ENCODE peak calls at places on chromosomes 2 and 18, in eight cellular contexts. H is spleen; Q is sigmoid colon; Y is psoas muscle; N is vagina; T is CD8-positive, alpha-beta T cell; C is SK-N-SH; B is Caco-2. F is an unnamed sample. For H3K4me1, the result is how much of the 10 kb centered on the place peaks cover.

GRCh38 chr18:36993068-36993467 is 164.1 kb downstream of the KIAA1328 start:
- DNase-seq in Q (no peak), C (no peak), T (no peak), N (no peak), B (no peak), Y (no peak), H (no peak), F (no peak)

GRCh38 chr2:80238692-80239469 is 65.7 kb downstream of the LRRTM1 start:
- DNase-seq in B (peak), T (no peak), N (no peak), H (no peak), Q (no peak), Y (no peak), C (peak), F (no peak)

GRCh38 chr2:152240559-152241231 is 65.1 kb upstream of the STAM2 start:
- DNase-seq in H (no peak), B (no peak), T (no peak), C (no peak), N (no peak), Q (no peak), Y (no peak), F (no peak)

GRCh38 chr2:106272202-106272807 is 78.2 kb upstream of the UXS1 start:
- DNase-seq in C (no peak), N (no peak), Q (no peak), T (no peak), H (no peak), B (no peak), Y (no peak), F (no peak)

GRCh38 chr2:7111626-7112025 is 194.4 kb downstream of the RNF144A start:
- DNase-seq in Y (no peak), H (no peak), C (no peak), T (no peak), N (no peak), B (no peak), Q (no peak), F (no peak)

GRCh38 chr2:224156436-224156835 is 117.3 kb upstream of the SERPINE2 start:
- DNase-seq in C (no peak), Y (no peak), H (no peak), Q (no peak), T (no peak), N (peak), B (no peak), F (no peak)

GRCh38 chr2:240134466-240134865 is 1.6 kb downstream of the COPS9 start:
- DNase-seq in H (peak), N (no peak), Y (no peak), T (no peak), C (no peak), B (no peak), Q (no peak), F (no peak)

GRCh38 chr2:84969511-84970265 is 1.3 kb upstream of the KCMF1 start:
- DNase-seq in N (no peak), H (no peak), T (no peak), C (peak), Y (no peak), Q (peak), B (no peak), F (no peak)

GRCh38 chr2:21256006-21256405 is 132.2 kb downstream of the TDRD15 start:
- DNase-seq in Y (no peak), Q (no peak), C (no peak), H (no peak), B (no peak), T (no peak), N (no peak), F (no peak)

GRCh38 chr2:238701907-238702206 is 146.0 kb upstream of the TWIST2 start:
- DNase-seq in B (no peak), T (no peak), Q (peak), N (peak), C (no peak), Y (no peak), H (no peak), F (no peak)

GRCh38 chr2:118589726-118590125 is 257.7 kb downstream of the EN1 start:
- DNase-seq in H (no peak), C (no peak), Y (no peak), B (no peak), N (no peak), Q (no peak), T (no peak), F (no peak)

GRCh38 chr2:84619784-84620371 is 103.6 kb downstream of the DNAH6 start:
- DNase-seq in C (no peak), Y (no peak), T (no peak), B (no peak), H (no peak), Q (no peak), N (no peak), F (no peak)

GRCh38 chr2:80149991-80150390 is 154.6 kb downstream of the LRRTM1 start:
- DNase-seq in N (no peak), H (no peak), T (no peak), B (no peak), Q (no peak), Y (no peak), C (no peak), F (no peak)

GRCh38 chr18:8657873-8658521 is 47.4 kb upstream of the MTCL1 start:
- DNase-seq in Y (no peak), Q (no peak), H (no peak), T (no peak), N (no peak), C (peak), B (no peak), F (no peak)

GRCh38 chr18:21109936-21110666 is 1.5 kb downstream of the ROCK1 start:
- DNase-seq in T (no peak), B (no peak), Q (no peak), H (no peak), Y (no peak), N (no peak), C (no peak), F (no peak)

GRCh38 chr2:222982010-222982908 is 69.7 kb upstream of the KCNE4 start:
- DNase-seq in H (no peak), N (no peak), Q (peak), B (peak), Y (peak), C (peak), T (no peak), F (no peak)

GRCh38 chr2:148162860-148163259 is 142.0 kb downstream of the MBD5 start:
- DNase-seq in H (no peak), Y (no peak), B (no peak), T (no peak), Q (no peak), N (no peak), C (no peak), F (no peak)

GRCh38 chr2:162106146-162106551 is 32.1 kb upstream of the DPP4 start:
- DNase-seq in B (no peak), C (no peak), H (no peak), Y (no peak), Q (no peak), T (no peak), N (no peak), F (no peak)

GRCh38 chr18:49249523-49249922 is 210.9 kb downstream of the DYM start:
- DNase-seq in C (no peak), H (no peak), Y (no peak), Q (no peak), T (no peak), N (no peak), B (no peak), F (no peak)

GRCh38 chr18:28267276-28267675 is 90.3 kb upstream of the CDH2 start:
- DNase-seq in Y (no peak), Q (no peak), N (no peak), T (no peak), C (no peak), B (no peak), H (no peak), F (no peak)

GRCh38 chr2:97068074-97068473 is 26.6 kb downstream of the FAHD2B start:
- DNase-seq in T (no peak), H (no peak), B (no peak), C (no peak), Y (no peak), N (no peak), Q (no peak), F (no peak)

GRCh38 chr18:7630731-7631442 is 63.8 kb downstream of the PTPRM start:
- DNase-seq in Y (no peak), Q (no peak), H (no peak), T (no peak), B (no peak), N (no peak), C (peak), F (no peak)

GRCh38 chr2:211351998-211352397 is 795.6 kb downstream of the CPS1 start:
- DNase-seq in Q (no peak), T (no peak), B (no peak), C (no peak), N (no peak), H (no peak), Y (no peak), F (no peak)

GRCh38 chr2:41791523-41791922 is 256.3 kb upstream of the PKDCC start:
- DNase-seq in C (no peak), Q (no peak), N (no peak), T (no peak), Y (no peak), B (peak), H (no peak), F (no peak)

GRCh38 chr2:222208010-222208690 is 90.6 kb downstream of the PAX3 start:
- DNase-seq in Q (no peak), H (no peak), T (no peak), Y (no peak), N (no peak), B (no peak), C (no peak), F (no peak)

GRCh38 chr2:148887349-148888002 is 12.4 kb downstream of the KIF5C start:
- DNase-seq in H (no peak), Q (no peak), N (no peak), Y (no peak), B (no peak), C (no peak), T (no peak), F (no peak)

GRCh38 chr2:23354554-23354953 is 30.4 kb upstream of the KLHL29 start:
- DNase-seq in N (no peak), Q (no peak), B (no peak), Y (no peak), T (no peak), H (no peak), C (no peak), F (no peak)

GRCh38 chr2:96528680-96529375 is 7.7 kb upstream of the ARID5A start:
- DNase-seq in T (no peak), B (no peak), Y (no peak), H (peak), C (no peak), Q (no peak), N (no peak), F (no peak)

GRCh38 chr2:205723174-205723573 is 40.9 kb downstream of the NRP2 start:
- DNase-seq in C (no peak), N (no peak), Q (no peak), T (no peak), H (no peak), B (no peak), Y (no peak), F (no peak)

GRCh38 chr2:79980116-79980515 is 324.4 kb downstream of the LRRTM1 start:
- DNase-seq in Q (no peak), Y (no peak), N (no peak), C (no peak), T (no peak), B (no peak), H (no peak), F (no peak)

GRCh38 chr18:21911551-21911950 is 171.0 kb downstream of the MIB1 start:
- DNase-seq in Y (no peak), C (no peak), Q (no peak), B (no peak), T (no peak), N (no peak), H (no peak), F (no peak)

GRCh38 chr2:223589901-223590300 is 12.3 kb downstream of the SCG2 start:
- DNase-seq in B (no peak), Q (no peak), Y (no peak), H (no peak), N (no peak), T (no peak), C (no peak), F (no peak)

GRCh38 chr2:186695081-186695756 is 1.4 kb downstream of the FAM171B start:
- DNase-seq in H (no peak), Y (no peak), N (no peak), Q (no peak), C (peak), T (no peak), B (no peak), F (no peak)

GRCh38 chr2:97870396-97870843 is 125.3 kb downstream of the TMEM131 start:
- DNase-seq in T (no peak), Q (no peak), C (no peak), H (no peak), N (no peak), B (no peak), Y (no peak), F (no peak)

GRCh38 chr2:235432741-235433520 is 60.9 kb upstream of the AGAP1 start:
- DNase-seq in N (no peak), Y (no peak), H (peak), Q (no peak), B (no peak), C (no peak), T (no peak), F (no peak)

GRCh38 chr2:212918336-212918735 is 233.1 kb downstream of the IKZF2 start:
- DNase-seq in H (no peak), C (no peak), Q (no peak), T (no peak), Y (no peak), B (no peak), N (no peak), F (no peak)

GRCh38 chr2:176001281-176001902 is 675 bp downstream of the LNPK start:
- DNase-seq in Q (peak), C (peak), N (no peak), B (no peak), T (no peak), Y (peak), H (peak), F (no peak)

GRCh38 chr2:43853141-43854081 is 14.6 kb downstream of the ABCG8 start:
- DNase-seq in Q (no peak), B (no peak), Y (no peak), C (no peak), N (peak), H (peak), T (no peak), F (no peak)

GRCh38 chr2:197259470-197259999 is 51.0 kb downstream of the ANKRD44 start:
- DNase-seq in N (no peak), B (no peak), T (no peak), Y (no peak), C (no peak), H (no peak), Q (no peak), F (no peak)

GRCh38 chr2:197263077-197263476 is 47.5 kb downstream of the ANKRD44 start:
- DNase-seq in H (peak), Y (no peak), B (no peak), T (no peak), C (no peak), N (no peak), Q (no peak), F (no peak)

GRCh38 chr2:197258580-197258979 is 52.0 kb downstream of the ANKRD44 start:
- DNase-seq in B (no peak), C (no peak), Q (no peak), H (no peak), Y (no peak), N (no peak), T (no peak), F (no peak)

GRCh38 chr2:197264332-197264731 is 46.2 kb downstream of the ANKRD44 start:
- DNase-seq in H (no peak), B (no peak), N (no peak), Y (no peak), Q (no peak), T (no peak), C (no peak), F (no peak)

DNA sequence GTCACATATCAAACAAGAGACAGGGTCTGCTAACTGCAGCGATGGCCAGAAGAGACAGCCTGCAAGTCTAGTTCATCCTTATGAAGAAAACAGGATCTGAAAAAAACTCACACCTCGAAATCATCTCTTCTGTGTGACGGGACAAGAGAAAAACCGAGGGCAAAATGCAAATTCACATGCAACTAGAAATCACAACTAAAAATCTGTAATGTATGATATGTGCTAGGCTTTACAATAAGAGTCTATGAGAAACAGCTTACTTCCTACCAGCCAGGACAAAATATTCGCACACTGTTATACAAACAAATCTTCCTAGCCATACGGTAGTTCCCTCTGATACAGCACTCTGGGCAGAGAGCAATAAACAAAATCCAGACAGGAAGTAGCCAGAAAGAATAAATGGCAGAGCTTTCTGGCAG is 48.8 kb downstream of the ANKRD44 start:
- DNase-seq in Q (no peak), N (no peak), H (no peak), C (peak), T (no peak), Y (no peak), B (no peak), F (no peak)
- H3K4me1 ChIP-seq in Q (half or more), N (half or more), H (half or more), C (under half), T (half or more), Y (under half), B (under half), F (under half)

GRCh38 chr2:216112926-216113325 is 3.8 kb downstream of the XRCC5 start:
- DNase-seq in H (no peak), Q (no peak), N (no peak), Y (no peak), T (no peak), B (peak), C (no peak), F (no peak)

GRCh38 chr2:216113572-216113971 is 4.4 kb downstream of the XRCC5 start:
- DNase-seq in N (no peak), T (no peak), Q (no peak), B (no peak), C (no peak), Y (no peak), H (no peak), F (no peak)

GRCh38 chr2:216115224-216115582 is 6.1 kb downstream of the XRCC5 start:
- DNase-seq in B (peak), Y (no peak), Q (no peak), T (no peak), H (no peak), C (no peak), N (no peak), F (no peak)

GRCh38 chr2:216116418-216116817 is 7.3 kb downstream of the XRCC5 start:
- DNase-seq in C (peak), H (no peak), B (no peak), T (no peak), Q (no peak), N (no peak), Y (no peak), F (no peak)

GRCh38 chr2:216114476-216115223 is 5.5 kb downstream of the XRCC5 start:
- DNase-seq in Y (peak), B (peak), N (peak), C (peak), H (peak), Q (peak), T (peak), F (peak)
- H3K4me1 ChIP-seq in Y (under half), B (under half), N (half or more), C (under half), H (under half), Q (half or more), T (half or more), F (under half)

DNA sequence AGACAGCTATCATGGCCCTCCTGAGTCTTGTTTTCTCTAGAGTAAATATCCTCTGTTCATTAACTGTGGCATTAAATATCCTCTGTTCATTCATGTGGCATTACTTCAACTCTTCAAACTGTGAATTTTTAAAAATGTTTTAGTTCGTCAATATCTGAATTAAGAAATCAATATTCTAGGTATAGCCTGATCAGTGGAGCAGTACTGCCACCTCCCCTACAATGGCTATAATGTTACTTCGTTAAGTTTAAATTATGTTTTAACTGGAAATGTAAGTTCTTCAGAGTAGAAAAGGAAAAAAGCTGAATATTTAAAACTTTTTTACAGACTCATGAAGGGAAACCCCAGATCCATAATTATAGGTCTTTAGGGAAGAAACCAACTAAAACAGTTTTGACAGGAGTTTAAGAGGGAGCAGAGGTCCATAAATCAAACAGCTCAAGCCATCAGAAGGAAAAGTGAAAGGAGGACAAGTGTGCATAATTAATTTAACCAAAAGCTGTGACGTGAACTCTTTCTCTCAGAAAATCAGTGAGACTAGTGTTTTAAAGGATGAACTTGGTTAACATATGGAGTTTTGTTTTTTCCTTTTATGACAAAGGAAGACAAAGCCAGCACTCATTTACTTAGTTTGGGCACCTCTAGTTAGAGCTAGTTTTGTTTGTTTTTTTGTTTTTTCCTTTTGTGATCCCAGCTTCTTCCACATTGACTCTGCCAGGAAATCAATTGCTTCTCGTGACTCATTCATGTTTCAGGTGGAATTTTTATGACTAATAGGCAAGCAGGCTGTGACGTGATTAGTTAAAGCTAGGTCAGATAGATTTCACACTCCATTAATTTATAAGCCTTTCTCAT is 44.9 kb downstream of the RBBP8 start:
- DNase-seq in B (no peak), Q (no peak), T (no peak), N (no peak), C (no peak), H (no peak), Y (no peak), F (no peak)
- H3K4me1 ChIP-seq in B (under half), Q (under half), T (under half), N (under half), C (under half), H (under half), Y (under half), F (under half)

DNA sequence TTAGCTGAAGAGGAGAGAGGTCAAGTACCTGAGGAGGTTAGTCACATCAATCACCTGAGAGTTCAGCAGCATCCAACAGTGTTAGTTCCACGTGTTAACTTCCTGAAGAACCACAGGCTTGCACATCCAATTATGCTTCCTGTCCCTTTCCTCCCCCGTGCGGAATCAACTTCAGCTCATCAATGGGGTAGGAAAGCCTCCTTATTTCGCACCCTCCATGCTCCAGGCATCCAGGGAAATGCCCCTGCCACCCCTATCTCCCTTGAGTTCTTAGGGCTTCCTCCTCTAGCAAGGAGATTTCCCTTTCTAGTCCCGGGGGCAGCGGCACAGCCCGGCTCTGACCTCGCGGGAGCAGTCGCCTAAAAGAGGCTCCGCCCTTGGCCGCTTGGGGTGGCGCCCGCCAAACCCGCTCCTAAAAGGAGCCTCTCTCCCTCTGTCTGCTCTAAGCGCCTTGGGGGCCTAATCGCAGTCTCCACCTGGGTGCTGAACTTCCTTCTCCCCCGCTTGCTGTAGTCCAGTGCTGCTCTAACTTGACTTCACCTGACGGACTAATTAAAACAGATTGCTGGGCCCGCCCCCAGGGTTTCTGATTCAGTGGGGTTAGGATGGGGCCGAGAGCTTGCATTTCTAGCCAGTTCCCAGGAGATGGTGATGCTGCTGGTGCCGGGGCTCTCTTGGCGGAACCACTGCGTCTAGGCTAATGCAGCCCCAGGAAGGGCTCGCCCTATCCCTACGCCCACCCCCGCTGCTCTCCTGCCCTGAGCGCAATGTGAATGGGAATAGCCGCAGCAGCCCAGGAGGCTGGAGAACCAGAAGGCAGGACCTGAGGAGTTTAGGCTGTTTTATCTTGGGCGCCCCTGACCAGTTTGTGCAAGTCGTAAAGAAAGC is 3.4 kb upstream of the TET3 start:
- DNase-seq in Y (peak), Q (peak), B (peak), H (peak), C (peak), T (no peak), N (no peak), F (no peak)
- H3K4me1 ChIP-seq in Y (under half), Q (under half), B (under half), H (under half), C (under half), T (half or more), N (half or more), F (under half)

F was measured in RWPE2.